ENCODE peak calls at places on chromosome 3, in nine cellular contexts. Z, L, K, R, E, J, I, M and N are unnamed samples.

GRCh38 chr3:72571052-72571451 is 277.2 kb downstream of the SHQ1 start:
- DNase-seq in Z (no peak), L (no peak), K (no peak), R (no peak), E (no peak), J (no peak), I (no peak), M (no peak), N (no peak)

GRCh38 chr3:141939759-141940158 is 63.3 kb downstream of the ATP1B3 start:
- DNase-seq in Z (no peak), L (no peak), K (no peak), R (no peak), E (no peak), J (no peak), I (no peak), M (no peak), N (no peak)

GRCh38 chr3:16026753-16027152 is 147.7 kb upstream of the GALNT15 start:
- DNase-seq in Z (no peak), L (no peak), K (peak), R (no peak), E (no peak), J (no peak), I (no peak), M (no peak), N (no peak)

GRCh38 chr3:177498037-177498857 is 301.0 kb upstream of the TBL1XR1 start:
- DNase-seq in Z (no peak), L (no peak), K (no peak), R (no peak), E (no peak), J (no peak), I (no peak), M (no peak), N (no peak)

GRCh38 chr3:46700772-46701171 is 420 bp upstream of the TMIE start:
- DNase-seq in Z (no peak), L (no peak), K (no peak), R (no peak), E (no peak), J (no peak), I (no peak), M (no peak), N (no peak)

GRCh38 chr3:11481561-11481960 is 162.2 kb downstream of the VGLL4 start:
- DNase-seq in Z (no peak), L (no peak), K (no peak), R (no peak), E (no peak), J (no peak), I (no peak), M (no peak), N (no peak)

GRCh38 chr3:149971403-149972075 is 844 bp upstream of the PFN2 start:
- DNase-seq in Z (no peak), L (peak), K (no peak), R (peak), E (no peak), J (no peak), I (peak), M (peak), N (peak)

GRCh38 chr3:157360044-157360443 is 76.6 kb upstream of the PTX3 start:
- DNase-seq in Z (no peak), L (no peak), K (peak), R (no peak), E (no peak), J (no peak), I (no peak), M (peak), N (no peak)

GRCh38 chr3:74787008-74787407 is 172.5 kb upstream of the CNTN3 start:
- DNase-seq in Z (no peak), L (no peak), K (no peak), R (no peak), E (no peak), J (no peak), I (no peak), M (no peak), N (peak)